ENCODE peak calls at places on chromosomes 2 and 18, in five cellular contexts. H is Panc1, X is GM12878, Z is GM23338, Q is HCT116. P is an unnamed sample.
A peak's percentile ranks its signal among the peaks of the same experiment; 100 is the strongest.

GRCh38 chr18:68560128-68560527 is 154.8 kb downstream of the TMX3 start:
- ATAC-seq in H (no peak), X (no peak), Z (no peak), Q (no peak), P (no peak)

GRCh38 chr2:237515166-237515565 is 28.1 kb downstream of the MLPH start:
- ATAC-seq in H (no peak), X (no peak), Z (no peak), Q (no peak), P (no peak)

GRCh38 chr2:241563981-241564595 is 5.5 kb downstream of the BOK start:
- ATAC-seq in H (no peak), X (no peak), Z (no peak), Q (no peak), P (peak; percentile 9)

GRCh38 chr2:136505462-136505861 is 259.9 kb upstream of the THSD7B start:
- ATAC-seq in H (no peak), X (peak; percentile 65), Z (no peak), Q (no peak), P (no peak)

GRCh38 chr2:200795044-200795443 is 16.7 kb upstream of the BZW1 start:
- ATAC-seq in H (no peak), X (no peak), Z (peak; percentile 86), Q (peak; percentile 53), P (peak; percentile 80)

GRCh38 chr2:55112229-55113016 is 62.2 kb upstream of the RTN4 start:
- ATAC-seq in H (no peak), X (no peak), Z (peak; percentile 47), Q (peak; percentile 5), P (peak; percentile 88)

GRCh38 chr2:197804758-197805597 is 585 bp downstream of the PLCL1 start:
- ATAC-seq in H (peak; percentile 61), X (peak; percentile 50), Z (peak; percentile 54), Q (peak; percentile 11), P (peak; percentile 43)

GRCh38 chr2:120791961-120792295 is 56.3 kb downstream of the GLI2 start:
- ATAC-seq in H (no peak), X (no peak), Z (no peak), Q (peak; percentile 86), P (no peak)

GRCh38 chr18:67813380-67814028 is 297.0 kb upstream of the DSEL start:
- ATAC-seq in H (no peak), X (no peak), Z (no peak), Q (no peak), P (no peak)

GRCh38 chr18:47898055-47898454 is 32.4 kb downstream of the SMAD2 start:
- ATAC-seq in H (no peak), X (no peak), Z (no peak), Q (no peak), P (no peak)

GRCh38 chr18:23650963-23651927 is 11.5 kb downstream of the ANKRD29 start:
- ATAC-seq in H (no peak), X (no peak), Z (no peak), Q (no peak), P (no peak)

GRCh38 chr2:31051213-31052185 is 86.7 kb downstream of the GALNT14 start:
- ATAC-seq in H (no peak), X (no peak), Z (no peak), Q (no peak), P (no peak)

GRCh38 chr2:207990784-207991183 is 34.5 kb downstream of the PLEKHM3 start:
- ATAC-seq in H (no peak), X (no peak), Z (no peak), Q (no peak), P (no peak)

GRCh38 chr2:212346865-212347264 is 191.7 kb downstream of the ERBB4 start:
- ATAC-seq in H (no peak), X (no peak), Z (no peak), Q (no peak), P (no peak)

GRCh38 chr2:64939332-64939917 is 49.8 kb upstream of the SLC1A4 start:
- ATAC-seq in H (no peak), X (peak; percentile 70), Z (peak; percentile 87), Q (no peak), P (no peak)

GRCh38 chr2:143559202-143559601 is 430.0 kb downstream of the ARHGAP15 start:
- ATAC-seq in H (no peak), X (no peak), Z (no peak), Q (no peak), P (no peak)

GRCh38 chr18:24112874-24113615 is 25.8 kb upstream of the CABYR start:
- ATAC-seq in H (peak; percentile 65), X (no peak), Z (peak; percentile 41), Q (peak; percentile 94), P (no peak)

GRCh38 chr2:109129356-109129920 is 433 bp downstream of the SH3RF3 start:
- ATAC-seq in H (peak; percentile 55), X (peak; percentile 51), Z (peak; percentile 25), Q (no peak), P (peak; percentile 42)

GRCh38 chr2:109127556-109127955 is 1.4 kb upstream of the SH3RF3 start:
- ATAC-seq in H (no peak), X (no peak), Z (no peak), Q (no peak), P (no peak)

GRCh38 chr2:109129921-109130725 is 1.1 kb downstream of the SH3RF3 start:
- ATAC-seq in H (no peak), X (peak; percentile 12), Z (peak; percentile 15), Q (no peak), P (no peak)

GRCh38 chr2:109128048-109128465 is 948 bp upstream of the SH3RF3 start:
- ATAC-seq in H (peak; percentile 83), X (peak; percentile 69), Z (peak; percentile 77), Q (peak; percentile 92), P (peak; percentile 80)

DNA sequence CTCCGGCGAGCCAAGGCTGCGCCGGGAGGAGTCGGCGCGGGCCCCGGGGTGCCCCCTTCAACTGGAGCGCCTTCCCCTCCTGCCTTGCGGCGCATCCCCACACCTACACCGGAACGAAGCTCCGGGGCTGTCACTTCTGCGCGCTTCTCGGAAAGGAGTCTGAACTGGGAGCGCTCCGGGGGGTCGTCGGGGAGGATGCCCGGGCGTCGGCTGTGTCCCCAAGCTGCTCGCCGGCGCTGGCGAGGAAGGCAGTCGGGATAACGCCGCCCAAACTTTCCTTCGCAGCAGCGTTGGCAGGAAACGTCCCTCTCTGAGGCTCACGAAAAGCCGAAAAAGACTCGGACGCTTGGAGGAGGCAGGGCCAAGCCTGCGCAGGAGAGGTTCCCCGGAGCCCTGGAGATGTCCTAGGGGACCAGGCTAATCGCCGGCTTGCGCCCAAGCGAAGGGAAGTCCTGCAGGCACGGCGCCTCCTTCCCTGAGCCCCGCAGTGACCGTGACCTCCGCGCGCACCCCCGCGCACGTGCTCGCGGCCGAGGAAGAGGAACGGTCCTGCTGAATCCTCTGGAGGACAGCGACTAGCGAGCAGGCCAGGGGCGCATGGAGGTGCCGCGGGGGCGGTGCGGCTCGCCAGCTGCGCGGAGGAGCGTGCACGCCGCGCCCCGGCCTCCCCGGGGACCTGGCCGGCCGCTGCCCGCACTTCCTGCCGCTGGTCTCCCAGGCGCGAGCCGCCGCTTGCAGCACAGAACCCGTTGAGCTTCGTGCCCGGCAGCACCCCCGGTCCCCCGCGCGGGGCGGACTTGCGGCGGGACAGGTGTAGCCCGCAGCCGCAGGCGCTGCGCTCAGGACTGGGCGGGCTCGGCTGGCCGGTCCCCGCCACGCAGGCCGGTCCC is at the start of gene SH3RF3:
- ATAC-seq in H (peak; percentile 60), X (peak; percentile 57), Z (peak; percentile 49), Q (no peak), P (peak; percentile 35)
- TF ChIP-seq POLR2AphosphoS5 in H (no peak), X (no peak), Z (no peak), Q (no peak), P (peak; percentile 32)

GRCh38 chr2:27714851-27715291 is 51.2 kb downstream of the SLC4A1AP start:
- ATAC-seq in H (peak; percentile 18), X (no peak), Z (peak; percentile 45), Q (peak; percentile 3), P (peak; percentile 14)

GRCh38 chr2:27714053-27714452 is 50.4 kb downstream of the SLC4A1AP start:
- ATAC-seq in H (no peak), X (no peak), Z (no peak), Q (no peak), P (no peak)

GRCh38 chr2:27717070-27717453 is 53.4 kb downstream of the SLC4A1AP start:
- ATAC-seq in H (peak; percentile 79), X (no peak), Z (peak; percentile 40), Q (peak; percentile 39), P (no peak)

GRCh38 chr2:27716301-27717069 is 52.8 kb downstream of the SLC4A1AP start:
- ATAC-seq in H (peak; percentile 62), X (no peak), Z (peak; percentile 47), Q (no peak), P (no peak)

GRCh38 chr2:27715318-27716165 is 51.9 kb downstream of the SLC4A1AP start:
- ATAC-seq in H (peak; percentile 54), X (peak; percentile 72), Z (peak; percentile 44), Q (peak; percentile 33), P (peak; percentile 82)
- H3K4me3 ChIP-seq in H (peak overlapping the region; percentile 46), X (peak overlapping the region; percentile 55), Z (peak overlapping the region; percentile 93), Q (peak overlapping the region; percentile 42), P (peak overlapping the region; percentile 59)

GRCh38 chr2:127408004-127408806 is 10.0 kb upstream of the PROC start:
- ATAC-seq in H (peak; percentile 93), X (peak; percentile 90), Z (peak; percentile 83), Q (peak; percentile 87), P (peak; percentile 96)

GRCh38 chr2:127408807-127409099 is 9.5 kb upstream of the PROC start:
- ATAC-seq in H (no peak), X (no peak), Z (no peak), Q (no peak), P (no peak)

GRCh38 chr2:127406454-127406853 is 11.8 kb upstream of the PROC start:
- ATAC-seq in H (no peak), X (no peak), Z (no peak), Q (no peak), P (no peak)

GRCh38 chr2:127407091-127407490 is 11.1 kb upstream of the PROC start:
- ATAC-seq in H (no peak), X (no peak), Z (no peak), Q (no peak), P (no peak)

GRCh38 chr2:127407661-127408003 is 10.6 kb upstream of the PROC start:
- ATAC-seq in H (peak; percentile 57), X (peak; percentile 51), Z (peak; percentile 66), Q (peak; percentile 67), P (peak; percentile 28)
- H3K4me1 ChIP-seq in H (peaks cover 70% of the 10 kb centered on the region), X (peaks cover 19% of the 10 kb centered on the region), Z (peaks cover 5% of the 10 kb centered on the region), Q (peaks cover 26% of the 10 kb centered on the region), P (peaks cover 63% of the 10 kb centered on the region)

GRCh38 chr2:232859385-232859916 is 10.6 kb upstream of the SNORC start:
- ATAC-seq in H (no peak), X (no peak), Z (no peak), Q (no peak), P (no peak)
- TF ChIP-seq POLR2AphosphoS5 in H (no peak), X (no peak), Z (no peak), Q (no peak), P (no peak)

P was measured in gastroesophageal sphincter.